ENCODE peak calls at places on chromosome 14, in ten cellular contexts. H is stomach, B is GM12878, V is esophagus muscularis mucosa, C is suprapubic skin, S is SK-N-SH, U is K562, Z is HL-60, N is sigmoid colon, T is Panc1. K is an unnamed sample.

GRCh38 chr14:50520947-50521815 is 11.2 kb downstream of the MAP4K5 start:
- DNase-seq in H (no peak), B (peak; percentile 56), V (no peak), C (no peak), S (no peak), U (peak; percentile 7), Z (no peak), N (no peak), T (peak; percentile 69), K (no peak)

GRCh38 chr14:49770212-49770817 is 2.4 kb downstream of the KLHDC2 start:
- DNase-seq in H (peak; percentile 63), B (no peak), V (no peak), C (no peak), S (no peak), U (no peak), Z (no peak), N (no peak), T (no peak), K (no peak)

GRCh38 chr14:90658541-90658967 is 157.7 kb downstream of the TTC7B start:
- DNase-seq in H (no peak), B (no peak), V (no peak), C (no peak), S (no peak), U (no peak), Z (peak; percentile 74), N (no peak), T (no peak), K (no peak)

GRCh38 chr14:97380539-97380941 is 583.4 kb downstream of the VRK1 start:
- DNase-seq in H (no peak), B (no peak), V (no peak), C (no peak), S (no peak), U (no peak), Z (no peak), N (no peak), T (no peak), K (no peak)

GRCh38 chr14:29493849-29494248 is 433.8 kb downstream of the PRKD1 start:
- DNase-seq in H (no peak), B (no peak), V (no peak), C (no peak), S (no peak), U (no peak), Z (no peak), N (no peak), T (no peak), K (no peak)

GRCh38 chr14:20630340-20631022 is 11.0 kb downstream of the OR6S1 start:
- DNase-seq in H (no peak), B (no peak), V (no peak), C (no peak), S (no peak), U (peak; percentile 14), Z (peak; percentile 45), N (no peak), T (peak; percentile 88), K (no peak)

GRCh38 chr14:94472842-94473241 is 3.2 kb downstream of the SERPINA9 start:
- DNase-seq in H (no peak), B (no peak), V (no peak), C (no peak), S (no peak), U (no peak), Z (no peak), N (peak; percentile 33), T (no peak), K (no peak)

GRCh38 chr14:26794731-26795130 is 196.9 kb upstream of the NOVA1 start:
- DNase-seq in H (no peak), B (no peak), V (no peak), C (no peak), S (no peak), U (no peak), Z (no peak), N (no peak), T (no peak), K (no peak)

GRCh38 chr14:21529515-21529914 is 3.4 kb upstream of the SALL2 start:
- DNase-seq in H (no peak), B (no peak), V (no peak), C (no peak), S (no peak), U (no peak), Z (no peak), N (no peak), T (no peak), K (no peak)

GRCh38 chr14:81710232-81710845 is 176.7 kb upstream of the SEL1L start:
- DNase-seq in H (no peak), B (peak; percentile 0), V (no peak), C (no peak), S (peak; percentile 8), U (no peak), Z (peak; percentile 54), N (no peak), T (peak; percentile 5), K (peak; percentile 52)

GRCh38 chr14:72902802-72903530 is 9.1 kb upstream of the DPF3 start:
- DNase-seq in H (no peak), B (no peak), V (no peak), C (no peak), S (no peak), U (no peak), Z (no peak), N (no peak), T (no peak), K (no peak)

GRCh38 chr14:59032821-59033220 is 155.6 kb upstream of the DAAM1 start:
- DNase-seq in H (no peak), B (no peak), V (no peak), C (no peak), S (no peak), U (no peak), Z (no peak), N (no peak), T (no peak), K (no peak)

GRCh38 chr14:101972126-101972785 is 7.9 kb downstream of the DYNC1H1 start:
- DNase-seq in H (peak; percentile 76), B (no peak), V (peak; percentile 96), C (peak; percentile 93), S (peak; percentile 37), U (peak; percentile 48), Z (peak; percentile 64), N (peak; percentile 95), T (peak; percentile 96), K (peak; percentile 90)
- TF ChIP-seq POLR2AphosphoS5 in H (peak; percentile 70), B (no peak), V (peak; percentile 78), C (peak; percentile 19), S (peak; percentile 78), U (no peak), Z (no peak), N (peak; percentile 57), T (no peak), K (no peak)

GRCh38 chr14:54673193-54674121 is 106.5 kb downstream of the SAMD4A start:
- DNase-seq in H (no peak), B (no peak), V (no peak), C (no peak), S (no peak), U (peak; percentile 8), Z (no peak), N (peak; percentile 87), T (no peak), K (no peak)
- TF ChIP-seq POLR2AphosphoS5 in H (no peak), B (no peak), V (peak; percentile 53), C (no peak), S (no peak), U (no peak), Z (no peak), N (peak; percentile 75), T (no peak), K (no peak)

GRCh38 chr14:36243183-36243582 is 66.7 kb upstream of the PTCSC3 start:
- DNase-seq in H (no peak), B (no peak), V (no peak), C (no peak), S (no peak), U (no peak), Z (no peak), N (no peak), T (no peak), K (no peak)
- TF ChIP-seq POLR2AphosphoS5 in H (no peak), B (no peak), V (no peak), C (no peak), S (no peak), U (no peak), Z (no peak), N (no peak), T (no peak), K (no peak)

DNA sequence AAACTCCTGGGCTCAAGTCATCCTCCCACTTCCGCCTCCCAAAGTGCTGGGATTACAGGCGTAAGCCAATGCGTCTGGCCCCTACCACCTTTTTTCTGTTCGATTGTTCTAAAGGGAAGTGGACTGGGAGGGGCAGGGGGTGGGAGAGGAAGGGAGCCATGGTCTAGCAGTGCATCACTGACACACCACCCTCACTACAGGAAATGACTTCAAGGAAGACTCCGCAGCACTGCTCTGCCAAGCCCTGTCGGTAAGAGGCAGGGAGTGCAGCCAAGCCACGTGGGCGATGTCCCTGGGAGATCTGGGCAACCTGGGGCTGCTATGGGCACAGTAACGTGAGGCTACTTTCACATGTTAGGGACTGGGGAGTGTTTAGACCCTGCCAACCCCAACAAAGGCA is 18.0 kb downstream of the LRRC74A start:
- DNase-seq in H (peak; percentile 32), B (no peak), V (no peak), C (peak; percentile 72), S (no peak), U (no peak), Z (peak; percentile 48), N (peak; percentile 75), T (peak; percentile 1), K (no peak)
- TF ChIP-seq POLR2AphosphoS5 in H (no peak), B (no peak), V (peak; percentile 56), C (no peak), S (no peak), U (no peak), Z (no peak), N (peak; percentile 19), T (no peak), K (no peak)

GRCh38 chr14:74501135-74501614 is 7.6 kb downstream of the ISCA2 start:
- DNase-seq in H (peak; percentile 70), B (no peak), V (no peak), C (no peak), S (peak; percentile 87), U (peak; percentile 19), Z (no peak), N (peak; percentile 92), T (no peak), K (no peak)
- TF ChIP-seq POLR2AphosphoS5 in H (no peak), B (no peak), V (peak; percentile 56), C (no peak), S (no peak), U (no peak), Z (no peak), N (peak; percentile 45), T (no peak), K (no peak)

GRCh38 chr14:23121401-23121800 is 2.3 kb upstream of the CEBPE start:
- DNase-seq in H (peak; percentile 48), B (no peak), V (no peak), C (peak; percentile 75), S (no peak), U (no peak), Z (no peak), N (peak; percentile 80), T (no peak), K (no peak)
- TF ChIP-seq POLR2AphosphoS5 in H (no peak), B (no peak), V (no peak), C (no peak), S (no peak), U (no peak), Z (no peak), N (no peak), T (no peak), K (no peak)

GRCh38 chr14:68564826-68565760 is 227.8 kb downstream of the ZFP36L1 start:
- DNase-seq in H (no peak), B (no peak), V (no peak), C (peak; percentile 60), S (no peak), U (peak; percentile 38), Z (no peak), N (no peak), T (no peak), K (no peak)
- TF ChIP-seq POLR2AphosphoS5 in H (no peak), B (no peak), V (no peak), C (no peak), S (no peak), U (no peak), Z (no peak), N (no peak), T (no peak), K (no peak)